ENCODE peak calls at places on chromosome 2, in five cellular contexts. O is K562, P is GM12878, F is H1, D is HCT116. Q is an unnamed sample.

GRCh38 chr2:69559696-69560482 is 83.7 kb downstream of the AAK1 start:
- DNase-seq in O (peak; percentile 53), P (no peak), F (peak; percentile 15), D (peak; percentile 66), Q (peak; percentile 60)

GRCh38 chr2:171522057-171522803 is at the start of gene CYBRD1:
- DNase-seq in O (peak; percentile 92), P (no peak), F (no peak), D (no peak), Q (no peak)

GRCh38 chr2:232501794-232502499 is 14.3 kb upstream of the ECEL1 start:
- DNase-seq in O (no peak), P (no peak), F (no peak), D (no peak), Q (no peak)

GRCh38 chr2:172674034-172674967 is 61.3 kb upstream of the RAPGEF4 start:
- DNase-seq in O (peak; percentile 53), P (no peak), F (peak; percentile 47), D (no peak), Q (peak; percentile 13)

GRCh38 chr2:36965751-36966369 is 476 bp downstream of the STRN start:
- DNase-seq in O (peak; percentile 86), P (no peak), F (peak; percentile 53), D (no peak), Q (peak; percentile 57)

GRCh38 chr2:20595439-20596192 is 55.3 kb downstream of the HS1BP3 start:
- DNase-seq in O (no peak), P (peak; percentile 85), F (no peak), D (no peak), Q (no peak)

GRCh38 chr2:204108874-204109295 is 172.3 kb downstream of the ICOS start:
- DNase-seq in O (no peak), P (no peak), F (no peak), D (no peak), Q (no peak)

GRCh38 chr2:215436705-215437570 is 1.1 kb upstream of the FN1 start:
- DNase-seq in O (no peak), P (no peak), F (no peak), D (no peak), Q (peak; percentile 39)

GRCh38 chr2:174341301-174341994 is 6.7 kb downstream of the SP9 start:
- DNase-seq in O (peak; percentile 84), P (peak; percentile 30), F (no peak), D (peak; percentile 58), Q (peak; percentile 81)
- TF ChIP-seq YY1 in O (no peak), P (peak; percentile 61), F (no peak), D (no peak), Q (no peak)

DNA sequence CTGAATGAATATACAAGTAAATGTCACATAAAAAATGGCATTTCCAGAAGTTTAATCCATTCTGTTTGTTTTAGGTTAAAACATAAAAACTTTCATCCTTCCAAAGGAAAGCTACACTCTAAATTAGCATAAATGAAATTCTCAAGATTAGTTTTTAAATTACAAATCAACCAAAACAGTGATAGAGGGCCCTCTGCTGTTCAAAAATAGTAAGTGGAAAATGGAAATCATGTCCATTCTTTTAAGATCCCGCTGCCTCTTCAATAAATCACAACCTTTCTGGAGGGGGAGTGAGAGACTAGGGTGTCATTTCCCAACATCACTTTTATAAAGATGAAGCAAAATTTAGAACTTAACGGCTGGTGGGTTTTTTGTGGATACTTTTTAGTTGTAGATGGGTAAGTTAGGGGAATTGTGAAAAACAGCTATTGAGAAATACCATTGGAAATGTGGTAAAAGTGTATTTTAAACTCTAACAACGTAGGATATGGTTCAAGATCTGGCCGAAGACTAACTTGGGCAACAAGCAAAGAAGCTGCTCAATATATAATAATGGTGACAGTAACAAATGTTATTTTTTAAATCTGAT is 1.7 kb downstream of the DNAH7 start:
- DNase-seq in O (peak; percentile 43), P (no peak), F (no peak), D (peak; percentile 19), Q (no peak)
- TF ChIP-seq YY1 in O (no peak), P (no peak), F (no peak), D (no peak), Q (no peak)

GRCh38 chr2:97969466-97970067 is 26.2 kb downstream of the TMEM131 start:
- DNase-seq in O (no peak), P (no peak), F (no peak), D (no peak), Q (no peak)

GRCh38 chr2:97968228-97968627 is 27.5 kb downstream of the TMEM131 start:
- DNase-seq in O (no peak), P (no peak), F (no peak), D (no peak), Q (no peak)

GRCh38 chr2:97966545-97967215 is 29.1 kb downstream of the TMEM131 start:
- DNase-seq in O (no peak), P (no peak), F (no peak), D (peak; percentile 43), Q (no peak)

GRCh38 chr2:97967216-97967592 is 28.5 kb downstream of the TMEM131 start:
- DNase-seq in O (no peak), P (no peak), F (no peak), D (no peak), Q (no peak)

DNA sequence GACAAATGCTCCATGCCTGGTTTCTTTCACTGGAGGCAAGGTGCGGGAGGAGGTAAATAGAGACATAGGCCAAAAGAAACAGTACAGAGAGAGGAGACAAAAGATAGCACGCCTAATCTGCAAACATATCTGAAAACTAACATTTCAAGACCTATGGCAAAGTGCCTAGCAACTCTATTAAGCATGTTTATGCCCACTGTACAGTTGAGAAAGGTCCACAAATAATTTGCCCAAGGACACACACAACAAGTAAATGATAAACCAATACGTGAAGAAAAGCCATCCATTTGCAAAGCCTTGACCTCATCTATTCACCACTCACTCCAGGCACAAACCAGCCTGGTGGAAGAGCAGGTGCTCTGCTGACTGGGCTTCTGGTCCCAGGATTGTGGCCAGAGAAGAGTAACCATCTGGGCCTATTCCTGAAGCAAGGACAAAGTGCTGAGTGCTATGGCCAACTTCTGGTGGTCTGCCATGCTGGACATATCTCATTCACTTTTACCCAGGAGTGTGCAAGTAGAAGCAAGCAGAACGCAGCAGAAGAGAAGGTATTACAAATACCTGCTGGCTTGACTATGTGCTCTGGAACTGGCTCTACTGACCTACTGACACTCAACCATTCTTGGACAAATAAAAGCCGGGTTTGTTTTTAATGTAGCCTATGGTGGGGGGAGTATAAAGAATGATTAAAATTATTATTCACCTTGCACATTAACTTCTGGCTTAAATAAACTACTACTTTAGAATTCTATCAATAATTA is 25.3 kb downstream of the TMEM131 start:
- DNase-seq in O (no peak), P (no peak), F (no peak), D (no peak), Q (no peak)
- TF ChIP-seq YY1 in O (no peak), P (no peak), F (no peak), D (no peak), Q (no peak)

GRCh38 chr2:163607630-163608029 is 128.2 kb downstream of the FIGN start:
- DNase-seq in O (no peak), P (no peak), F (no peak), D (no peak), Q (no peak)

GRCh38 chr2:163613155-163613554 is 122.7 kb downstream of the FIGN start:
- DNase-seq in O (no peak), P (no peak), F (no peak), D (no peak), Q (no peak)

GRCh38 chr2:163611557-163611906 is 124.3 kb downstream of the FIGN start:
- DNase-seq in O (no peak), P (no peak), F (no peak), D (no peak), Q (no peak)

GRCh38 chr2:163612332-163612731 is 123.5 kb downstream of the FIGN start:
- DNase-seq in O (no peak), P (no peak), F (no peak), D (no peak), Q (no peak)

DNA sequence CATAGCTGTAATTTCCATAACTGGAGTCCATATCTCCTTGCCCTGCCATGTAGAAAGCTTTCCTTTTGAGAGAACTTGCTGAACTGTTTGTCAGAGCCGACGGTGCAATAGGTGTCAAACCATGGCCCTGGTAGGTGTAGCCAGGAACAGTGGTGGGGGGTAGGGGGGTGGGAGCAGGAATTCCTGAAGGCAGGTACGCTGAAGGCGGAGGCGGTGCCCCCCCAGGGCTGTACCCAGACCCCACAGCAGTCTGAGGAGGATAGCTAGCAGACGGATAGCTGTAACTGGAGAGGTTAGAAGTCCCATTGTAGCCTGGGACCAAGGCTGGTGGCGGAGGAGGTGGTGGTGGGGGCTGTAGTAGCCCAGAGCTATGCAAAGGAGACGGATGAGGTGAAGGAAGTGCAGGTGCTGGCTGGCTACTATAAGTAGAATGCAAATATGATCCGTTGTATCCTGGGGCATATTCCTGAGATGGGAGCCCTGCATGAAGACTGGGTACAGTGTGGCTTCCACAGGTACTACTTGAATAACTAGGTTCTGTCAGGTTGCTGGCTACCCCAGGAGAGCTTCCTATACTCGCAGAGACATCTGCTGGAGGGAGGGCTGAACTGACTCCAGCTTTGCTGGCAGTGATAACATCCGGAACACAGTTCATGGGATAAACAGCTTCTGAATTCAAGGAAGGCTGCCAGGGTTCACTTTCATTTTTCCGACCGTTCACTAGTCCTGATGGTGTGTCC is 124.8 kb downstream of the FIGN start:
- DNase-seq in O (no peak), P (no peak), F (no peak), D (peak; percentile 6), Q (no peak)
- TF ChIP-seq YY1 in O (no peak), P (no peak), F (no peak), D (no peak), Q (no peak)